ENCODE peak calls at places on chromosomes 13 and 19, in ten cellular contexts. U is left ventricle myocardium inferior; C is body of pancreas; A is CD8-positive, alpha-beta T cell; S is sigmoid colon; X is heart left ventricle; G is H7; N is CD4-positive, alpha-beta T cell; O is GM23338; Y is upper lobe of right lung. F is an unnamed sample. For H3K27me3, the result is how much of the 10 kb centered on the place peaks cover.

GRCh38 chr19:38190061-38190460 is 34.0 kb downstream of the DPF1 start:
- DNase-seq in U (no peak), C (no peak), A (no peak), S (no peak), X (no peak), G (no peak), N (no peak), O (no peak), Y (no peak), F (no peak)

GRCh38 chr13:23570931-23571330 is 719 bp downstream of the TNFRSF19 start:
- DNase-seq in U (no peak), C (no peak), A (no peak), S (no peak), X (no peak), G (no peak), N (no peak), O (no peak), Y (no peak), F (no peak)

GRCh38 chr19:31516756-31517155 is 167.5 kb upstream of the TSHZ3 start:
- DNase-seq in U (no peak), C (no peak), A (no peak), S (no peak), X (no peak), G (no peak), N (no peak), O (peak), Y (no peak), F (no peak)

GRCh38 chr19:39506944-39507714 is 7.8 kb upstream of the SELENOV start:
- DNase-seq in U (no peak), C (no peak), A (peak), S (no peak), X (no peak), G (peak), N (peak), O (peak), Y (no peak), F (peak)

GRCh38 chr19:17259934-17260333 is 4.6 kb downstream of the USHBP1 start:
- DNase-seq in U (no peak), C (peak), A (no peak), S (no peak), X (no peak), G (no peak), N (no peak), O (no peak), Y (no peak), F (no peak)

GRCh38 chr19:36573948-36574726 is 1.0 kb upstream of the ZNF529 start:
- DNase-seq in U (no peak), C (no peak), A (no peak), S (no peak), X (no peak), G (no peak), N (no peak), O (peak), Y (no peak), F (no peak)

GRCh38 chr19:33758541-33759013 is 38.1 kb upstream of the KCTD15 start:
- DNase-seq in U (no peak), C (no peak), A (no peak), S (no peak), X (no peak), G (no peak), N (no peak), O (no peak), Y (peak), F (no peak)

GRCh38 chr13:39909634-39910033 is 254.2 kb downstream of the COG6 start:
- DNase-seq in U (no peak), C (no peak), A (no peak), S (no peak), X (no peak), G (no peak), N (no peak), O (no peak), Y (no peak), F (peak)

GRCh38 chr13:97561182-97561581 is 127.2 kb downstream of the RAP2A start:
- DNase-seq in U (no peak), C (no peak), A (no peak), S (no peak), X (no peak), G (no peak), N (no peak), O (no peak), Y (no peak), F (no peak)

GRCh38 chr13:29961036-29961685 is 110.7 kb upstream of the UBL3 start:
- DNase-seq in U (no peak), C (no peak), A (no peak), S (no peak), X (no peak), G (no peak), N (no peak), O (no peak), Y (no peak), F (no peak)

GRCh38 chr13:26686285-26686684 is 74.3 kb downstream of the GPR12 start:
- DNase-seq in U (no peak), C (no peak), A (no peak), S (no peak), X (no peak), G (no peak), N (no peak), O (no peak), Y (no peak), F (peak)

GRCh38 chr13:73335226-73335625 is 276.4 kb downstream of the KLF5 start:
- DNase-seq in U (no peak), C (no peak), A (no peak), S (no peak), X (no peak), G (no peak), N (no peak), O (no peak), Y (no peak), F (no peak)

GRCh38 chr13:108020027-108020426 is 195.3 kb downstream of the LIG4 start:
- DNase-seq in U (no peak), C (no peak), A (no peak), S (no peak), X (no peak), G (no peak), N (no peak), O (no peak), Y (no peak), F (no peak)

GRCh38 chr13:95955255-95955654 is 97.9 kb downstream of the UGGT2 start:
- DNase-seq in U (no peak), C (no peak), A (no peak), S (no peak), X (no peak), G (no peak), N (no peak), O (no peak), Y (no peak), F (no peak)

GRCh38 chr13:42709276-42709675 is 72.1 kb upstream of the FAM216B start:
- DNase-seq in U (no peak), C (no peak), A (no peak), S (no peak), X (no peak), G (no peak), N (no peak), O (no peak), Y (no peak), F (no peak)

GRCh38 chr13:114115796-114116195 is 16.6 kb downstream of the RASA3 start:
- DNase-seq in U (no peak), C (no peak), A (no peak), S (peak), X (peak), G (no peak), N (no peak), O (no peak), Y (peak), F (no peak)

GRCh38 chr13:48586591-48587103 is 53.8 kb upstream of the RCBTB2 start:
- DNase-seq in U (peak), C (no peak), A (peak), S (peak), X (peak), G (no peak), N (no peak), O (no peak), Y (no peak), F (no peak)

GRCh38 chr13:99217461-99218101 is 16.9 kb downstream of the UBAC2 start:
- DNase-seq in U (no peak), C (no peak), A (peak), S (no peak), X (no peak), G (no peak), N (no peak), O (no peak), Y (no peak), F (no peak)

GRCh38 chr13:94617389-94618000 is 15.8 kb downstream of the GPR180 start:
- DNase-seq in U (no peak), C (no peak), A (no peak), S (no peak), X (no peak), G (no peak), N (no peak), O (peak), Y (no peak), F (peak)

GRCh38 chr13:42047561-42048322 is 706 bp upstream of the DGKH start:
- DNase-seq in U (peak), C (peak), A (peak), S (peak), X (peak), G (peak), N (no peak), O (peak), Y (peak), F (peak)

DNA sequence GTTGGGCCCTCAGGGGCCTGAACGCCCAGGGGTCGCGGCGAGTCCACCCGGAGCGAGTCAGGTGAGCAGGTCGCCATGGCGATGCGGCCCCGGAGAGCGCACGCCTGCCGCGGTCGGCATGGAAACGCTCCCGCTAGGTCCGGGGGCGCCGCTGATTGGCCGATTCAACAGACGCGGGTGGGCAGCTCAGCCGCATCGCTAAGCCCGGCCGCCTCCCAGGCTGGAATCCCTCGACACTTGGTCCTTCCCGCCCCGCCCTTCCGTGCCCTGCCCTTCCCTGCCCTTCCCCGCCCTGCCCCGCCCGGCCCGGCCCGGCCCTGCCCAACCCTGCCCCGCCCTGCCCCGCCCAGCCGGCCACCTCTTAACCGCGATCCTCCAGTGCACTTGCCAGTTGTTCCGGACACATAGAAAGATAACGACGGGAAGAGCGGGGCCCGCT is at the start of gene CCNA1:
- DNase-seq in U (peak), C (peak), A (no peak), S (no peak), X (no peak), G (peak), N (no peak), O (peak), Y (peak), F (peak)
- H3K27me3 ChIP-seq in U (half or more), C (under half), A (under half), S (under half), X (under half), G (under half), N (under half), O (half or more), Y (under half), F (half or more)

DNA sequence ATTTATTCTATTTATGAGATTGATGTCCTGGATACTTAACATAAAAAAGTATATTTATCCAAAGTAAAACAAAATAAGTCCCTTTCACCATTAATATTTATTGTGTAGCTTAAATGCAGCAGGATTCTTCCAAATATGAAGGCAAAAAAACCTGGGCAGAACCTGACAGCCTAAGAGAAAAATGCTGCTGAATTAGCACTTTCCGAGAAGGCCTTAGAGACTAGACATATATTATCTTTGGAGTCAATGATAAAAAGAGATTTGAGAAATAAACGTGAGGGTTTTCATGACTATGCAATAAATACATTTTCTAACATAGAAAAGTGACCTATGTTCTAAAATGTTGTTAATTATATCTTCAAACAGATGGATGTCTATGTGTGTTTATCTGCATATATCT is 566.9 kb downstream of the PCDH9 start:
- DNase-seq in U (no peak), C (no peak), A (no peak), S (no peak), X (no peak), G (no peak), N (no peak), O (no peak), Y (no peak), F (no peak)
- H3K27me3 ChIP-seq in U (under half), C (under half), A (under half), S (under half), X (under half), G (under half), N (under half), O (under half), Y (under half), F (under half)

DNA sequence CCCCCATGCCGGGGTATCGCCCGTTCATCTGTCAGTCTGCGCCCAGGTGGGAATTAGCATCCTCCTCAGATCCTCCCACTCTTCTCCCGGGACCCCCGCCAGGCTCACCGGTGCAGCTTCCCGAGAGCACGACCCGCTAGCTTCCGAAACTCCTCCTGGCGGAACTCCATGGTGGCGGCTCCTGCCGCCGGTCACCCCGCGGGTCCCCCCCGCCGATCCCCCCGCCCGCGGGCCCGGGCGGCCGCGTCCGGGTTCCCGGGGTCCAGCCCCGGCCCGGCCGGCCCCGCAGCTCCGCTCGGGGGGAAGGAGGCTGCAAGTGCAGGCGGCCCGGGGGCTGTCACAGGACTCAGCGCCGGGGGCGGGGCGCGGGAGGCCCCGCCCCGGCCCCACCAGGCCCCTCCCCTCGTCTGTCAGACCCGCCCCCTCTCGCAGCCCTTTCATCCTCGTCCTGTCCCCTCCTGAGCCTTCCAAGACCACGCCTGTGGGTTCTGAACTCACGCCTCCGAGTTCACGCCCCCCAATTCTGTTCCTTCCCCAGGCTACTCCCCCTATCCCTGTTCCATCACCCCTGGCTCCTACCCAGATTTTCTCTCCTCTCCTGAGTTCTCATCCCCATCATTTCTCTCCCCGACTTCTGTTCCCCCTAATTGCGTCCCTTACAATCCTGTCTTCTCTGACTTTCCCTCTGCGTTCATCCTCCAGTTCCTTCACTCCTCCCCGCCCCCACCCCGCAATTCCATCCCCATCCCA is at the start of gene SLC17A7:
- DNase-seq in U (peak), C (no peak), A (no peak), S (peak), X (peak), G (peak), N (peak), O (peak), Y (no peak), F (peak)
- H3K27me3 ChIP-seq in U (half or more), C (under half), A (half or more), S (half or more), X (under half), G (half or more), N (half or more), O (half or more), Y (under half), F (half or more)

GRCh38 chr13:90331974-90332373 is 1015.5 kb upstream of the MIR17HG start:
- DNase-seq in U (no peak), C (no peak), A (no peak), S (no peak), X (no peak), G (no peak), N (no peak), O (no peak), Y (no peak), F (no peak)
- H3K27me3 ChIP-seq in U (under half), C (under half), A (under half), S (under half), X (under half), G (under half), N (under half), O (under half), Y (under half), F (under half)

GRCh38 chr13:27977476-27978300 is 8.6 kb upstream of the CDX2 start:
- DNase-seq in U (no peak), C (no peak), A (no peak), S (no peak), X (no peak), G (peak), N (no peak), O (peak), Y (peak), F (no peak)
- H3K27me3 ChIP-seq in U (half or more), C (under half), A (under half), S (half or more), X (half or more), G (half or more), N (half or more), O (half or more), Y (half or more), F (half or more)

GRCh38 chr19:18611327-18612050 is 1.2 kb upstream of the TMEM59L start:
- DNase-seq in U (no peak), C (no peak), A (no peak), S (no peak), X (no peak), G (peak), N (peak), O (peak), Y (no peak), F (peak)

GRCh38 chr19:18610245-18610555 is 2.5 kb upstream of the TMEM59L start:
- DNase-seq in U (no peak), C (no peak), A (no peak), S (no peak), X (no peak), G (peak), N (no peak), O (no peak), Y (no peak), F (peak)

GRCh38 chr19:18609717-18610051 is 3.0 kb upstream of the TMEM59L start:
- DNase-seq in U (no peak), C (no peak), A (no peak), S (no peak), X (no peak), G (no peak), N (no peak), O (no peak), Y (no peak), F (peak)

GRCh38 chr19:18612051-18612771 is 459 bp upstream of the TMEM59L start:
- DNase-seq in U (no peak), C (no peak), A (no peak), S (no peak), X (no peak), G (peak), N (no peak), O (peak), Y (no peak), F (no peak)

GRCh38 chr19:18610556-18611326 is 1.9 kb upstream of the TMEM59L start:
- DNase-seq in U (no peak), C (no peak), A (no peak), S (no peak), X (no peak), G (peak), N (no peak), O (peak), Y (no peak), F (peak)
- H3K27me3 ChIP-seq in U (half or more), C (under half), A (under half), S (half or more), X (half or more), G (half or more), N (half or more), O (half or more), Y (half or more), F (half or more)

DNA sequence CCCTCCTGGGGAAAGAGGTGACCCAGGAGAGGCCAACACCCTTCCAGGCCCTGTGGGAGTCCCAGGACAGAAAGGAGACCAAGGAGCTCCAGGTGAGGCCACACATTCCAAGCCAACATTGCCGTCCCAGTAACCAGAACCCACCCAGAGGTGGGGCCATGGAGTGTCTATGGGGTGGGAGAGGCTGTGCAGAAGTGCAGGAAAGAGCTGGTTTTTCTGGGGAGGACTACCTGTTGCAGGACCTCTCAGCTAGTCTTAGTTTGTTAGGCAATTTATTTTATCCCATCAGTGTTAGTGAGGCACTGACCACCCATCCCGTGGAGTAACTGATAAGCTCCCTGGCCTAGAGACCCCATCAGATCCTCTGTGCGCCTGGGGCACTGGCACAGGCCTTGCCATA is 66.1 kb downstream of the RAB20 start:
- DNase-seq in U (no peak), C (no peak), A (no peak), S (no peak), X (peak), G (no peak), N (no peak), O (no peak), Y (no peak), F (no peak)
- H3K27me3 ChIP-seq in U (under half), C (under half), A (under half), S (under half), X (under half), G (under half), N (under half), O (under half), Y (under half), F (under half)

GRCh38 chr19:12843999-12844732 is 5.9 kb downstream of the MAST1 start:
- DNase-seq in U (no peak), C (no peak), A (no peak), S (no peak), X (no peak), G (no peak), N (no peak), O (no peak), Y (no peak), F (no peak)
- H3K27me3 ChIP-seq in U (half or more), C (under half), A (under half), S (half or more), X (under half), G (under half), N (half or more), O (under half), Y (half or more), F (under half)

DNA sequence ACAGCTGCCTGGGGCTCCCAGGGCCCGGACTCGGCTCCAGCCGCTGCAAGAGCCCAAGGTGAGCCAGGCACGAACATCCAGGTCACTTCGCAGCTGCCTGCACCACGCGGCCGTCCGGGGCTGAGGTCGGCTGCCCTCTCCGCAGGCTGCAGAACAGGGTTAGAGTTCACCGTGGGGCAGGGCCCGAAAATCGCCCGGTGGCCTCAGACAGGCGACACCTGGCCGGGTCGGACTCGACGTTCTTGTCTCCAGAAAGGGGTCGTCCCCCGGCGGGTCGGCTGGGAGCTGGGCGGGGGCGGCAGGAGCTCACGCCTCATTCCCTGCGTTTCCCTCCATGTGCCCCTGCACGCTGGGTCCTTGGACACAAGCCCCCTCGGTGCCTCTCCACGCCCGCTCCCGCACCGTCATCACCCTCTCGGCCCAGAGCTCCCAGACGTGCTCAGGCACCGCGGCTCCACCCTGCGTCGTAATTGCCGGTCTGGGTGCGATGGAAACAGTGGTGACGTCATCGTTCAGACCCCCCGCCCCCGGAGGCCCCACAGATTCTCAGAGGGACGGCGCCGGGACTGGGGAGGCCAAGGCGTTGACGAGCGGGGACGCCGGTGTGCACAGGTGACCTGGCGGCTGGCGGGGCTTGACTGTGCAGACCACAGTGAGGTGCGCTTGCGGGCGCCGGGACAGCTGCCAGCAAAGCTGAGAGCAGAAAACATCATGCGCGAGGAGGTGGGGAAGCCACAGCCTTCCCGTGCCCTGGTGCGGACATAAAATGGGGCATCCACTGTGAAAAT is 4.0 kb upstream of the GRIN3B start:
- DNase-seq in U (no peak), C (peak), A (peak), S (no peak), X (no peak), G (peak), N (peak), O (peak), Y (no peak), F (peak)
- H3K27me3 ChIP-seq in U (half or more), C (under half), A (under half), S (half or more), X (half or more), G (under half), N (under half), O (under half), Y (half or more), F (under half)

GRCh38 chr13:112992931-112993700 is 24.1 kb downstream of the MCF2L start:
- DNase-seq in U (no peak), C (no peak), A (no peak), S (no peak), X (no peak), G (no peak), N (no peak), O (no peak), Y (no peak), F (no peak)
- H3K27me3 ChIP-seq in U (under half), C (under half), A (under half), S (under half), X (under half), G (under half), N (under half), O (under half), Y (under half), F (under half)